ENCODE peak calls at places on chromosomes 1 and 21, in eight cellular contexts. One of them, this sample, is unnamed.

GRCh38 chr1:6954596-6954995 is 169.3 kb downstream of the CAMTA1 start:
- DNase-seq in HuH-7: no peak
- DNase-seq in sciatic nerve: no peak
- DNase-seq in CD4-positive, alpha-beta memory T cell: no peak
- DNase-seq in fibroblast of the aortic adventitia: no peak
- DNase-seq in Peyer's patch: no peak
- DNase-seq in effector CD8-positive, alpha-beta T cell: no peak
- DNase-seq in lower leg skin: no peak
- DNase-seq in this sample: no peak

GRCh38 chr1:169650551-169650950 is 20.6 kb upstream of the SELP start:
- DNase-seq in lower leg skin: no peak
- DNase-seq in sciatic nerve: no peak
- DNase-seq in fibroblast of the aortic adventitia: no peak
- DNase-seq in CD4-positive, alpha-beta memory T cell: no peak
- DNase-seq in Peyer's patch: no peak
- DNase-seq in effector CD8-positive, alpha-beta T cell: no peak
- DNase-seq in HuH-7: no peak
- DNase-seq in this sample: peak

GRCh38 chr1:225996946-225997545 is 2.1 kb downstream of the SDE2 start:
- DNase-seq in effector CD8-positive, alpha-beta T cell: no peak
- DNase-seq in HuH-7: no peak
- DNase-seq in lower leg skin: no peak
- DNase-seq in sciatic nerve: no peak
- DNase-seq in fibroblast of the aortic adventitia: peak
- DNase-seq in CD4-positive, alpha-beta memory T cell: no peak
- DNase-seq in Peyer's patch: no peak
- DNase-seq in this sample: no peak

GRCh38 chr1:66374561-66375111 is 159.3 kb upstream of the SGIP1 start:
- DNase-seq in CD4-positive, alpha-beta memory T cell: peak
- DNase-seq in effector CD8-positive, alpha-beta T cell: no peak
- DNase-seq in Peyer's patch: no peak
- DNase-seq in sciatic nerve: no peak
- DNase-seq in HuH-7: no peak
- DNase-seq in fibroblast of the aortic adventitia: peak
- DNase-seq in lower leg skin: no peak
- DNase-seq in this sample: peak

GRCh38 chr1:116988248-116988647 is 13.3 kb upstream of the CD101 start:
- DNase-seq in Peyer's patch: no peak
- DNase-seq in effector CD8-positive, alpha-beta T cell: no peak
- DNase-seq in sciatic nerve: no peak
- DNase-seq in lower leg skin: no peak
- DNase-seq in fibroblast of the aortic adventitia: peak
- DNase-seq in CD4-positive, alpha-beta memory T cell: no peak
- DNase-seq in HuH-7: no peak
- DNase-seq in this sample: no peak

GRCh38 chr1:197921235-197922069 is 4.3 kb downstream of the LHX9 start:
- DNase-seq in CD4-positive, alpha-beta memory T cell: no peak
- DNase-seq in effector CD8-positive, alpha-beta T cell: no peak
- DNase-seq in Peyer's patch: no peak
- DNase-seq in HuH-7: no peak
- DNase-seq in lower leg skin: no peak
- DNase-seq in sciatic nerve: no peak
- DNase-seq in fibroblast of the aortic adventitia: no peak
- DNase-seq in this sample: no peak

GRCh38 chr21:42456457-42456856 is 39.6 kb downstream of the RSPH1 start:
- DNase-seq in CD4-positive, alpha-beta memory T cell: peak
- DNase-seq in Peyer's patch: no peak
- DNase-seq in fibroblast of the aortic adventitia: no peak
- DNase-seq in lower leg skin: no peak
- DNase-seq in effector CD8-positive, alpha-beta T cell: no peak
- DNase-seq in HuH-7: no peak
- DNase-seq in sciatic nerve: no peak
- DNase-seq in this sample: no peak

GRCh38 chr21:31030367-31031106 is 7.7 kb downstream of the KRTAP19-8 start:
- DNase-seq in CD4-positive, alpha-beta memory T cell: no peak
- DNase-seq in HuH-7: no peak
- DNase-seq in Peyer's patch: no peak
- DNase-seq in sciatic nerve: no peak
- DNase-seq in fibroblast of the aortic adventitia: no peak
- DNase-seq in effector CD8-positive, alpha-beta T cell: no peak
- DNase-seq in lower leg skin: no peak
- DNase-seq in this sample: no peak

GRCh38 chr21:37712204-37712934 is 203.9 kb downstream of the KCNJ6 start:
- DNase-seq in CD4-positive, alpha-beta memory T cell: no peak
- DNase-seq in fibroblast of the aortic adventitia: peak
- DNase-seq in HuH-7: peak
- DNase-seq in Peyer's patch: no peak
- DNase-seq in lower leg skin: peak
- DNase-seq in effector CD8-positive, alpha-beta T cell: no peak
- DNase-seq in sciatic nerve: peak
- DNase-seq in this sample: peak

GRCh38 chr1:27623327-27624212 is 11.4 kb downstream of the FGR start:
- DNase-seq in sciatic nerve: no peak
- DNase-seq in lower leg skin: no peak
- DNase-seq in fibroblast of the aortic adventitia: no peak
- DNase-seq in effector CD8-positive, alpha-beta T cell: no peak
- DNase-seq in CD4-positive, alpha-beta memory T cell: no peak
- DNase-seq in Peyer's patch: no peak
- DNase-seq in HuH-7: no peak
- DNase-seq in this sample: no peak

This sample was measured in pons.